ENCODE peak calls at places on chromosomes 16 and 17, in four cellular contexts. Z, D, A and W are unnamed samples. For H3F3A, the result is how much of the 10 kb centered on the place peaks cover.

GRCh38 chr17:44071198-44071520 is 624 bp downstream of the G6PC3 start:
- DNase-seq in Z (no peak), D (no peak), A (no peak), W (no peak)

GRCh38 chr16:71767060-71767900 is 41.4 kb downstream of the AP1G1 start:
- DNase-seq in Z (no peak), D (no peak), A (peak), W (no peak)

GRCh38 chr16:57773680-57774295 is 28.5 kb downstream of the KIFC3 start:
- DNase-seq in Z (no peak), D (no peak), A (no peak), W (no peak)

GRCh38 chr16:86519649-86520316 is 9.5 kb downstream of the FOXF1 start:
- DNase-seq in Z (peak), D (peak), A (peak), W (peak)

GRCh38 chr17:19937522-19937921 is 40.1 kb downstream of the AKAP10 start:
- DNase-seq in Z (no peak), D (no peak), A (no peak), W (peak)

GRCh38 chr17:82492647-82493516 is 26.6 kb upstream of the FOXK2 start:
- DNase-seq in Z (no peak), D (peak), A (peak), W (peak)

GRCh38 chr16:87918866-87919680 is 17.3 kb downstream of the CA5A start:
- DNase-seq in Z (no peak), D (no peak), A (peak), W (no peak)

GRCh38 chr17:6420173-6420641 is 14.7 kb downstream of the AIPL1 start:
- DNase-seq in Z (peak), D (no peak), A (peak), W (peak)

GRCh38 chr17:67025216-67025792 is 19.1 kb upstream of the CACNG1 start:
- DNase-seq in Z (no peak), D (peak), A (no peak), W (no peak)

GRCh38 chr17:48600244-48601098 is 4.3 kb downstream of the HOXB6 start:
- DNase-seq in Z (no peak), D (no peak), A (no peak), W (no peak)

GRCh38 chr16:11681526-11681925 is 13.3 kb downstream of the SNN start:
- DNase-seq in Z (no peak), D (no peak), A (no peak), W (no peak)

GRCh38 chr17:14068542-14069250 is 608 bp upstream of the COX10 start:
- DNase-seq in Z (no peak), D (no peak), A (peak), W (peak)
- H3K27ac ChIP-seq in Z (no peak), D (no peak), A (peak), W (peak)

DNA sequence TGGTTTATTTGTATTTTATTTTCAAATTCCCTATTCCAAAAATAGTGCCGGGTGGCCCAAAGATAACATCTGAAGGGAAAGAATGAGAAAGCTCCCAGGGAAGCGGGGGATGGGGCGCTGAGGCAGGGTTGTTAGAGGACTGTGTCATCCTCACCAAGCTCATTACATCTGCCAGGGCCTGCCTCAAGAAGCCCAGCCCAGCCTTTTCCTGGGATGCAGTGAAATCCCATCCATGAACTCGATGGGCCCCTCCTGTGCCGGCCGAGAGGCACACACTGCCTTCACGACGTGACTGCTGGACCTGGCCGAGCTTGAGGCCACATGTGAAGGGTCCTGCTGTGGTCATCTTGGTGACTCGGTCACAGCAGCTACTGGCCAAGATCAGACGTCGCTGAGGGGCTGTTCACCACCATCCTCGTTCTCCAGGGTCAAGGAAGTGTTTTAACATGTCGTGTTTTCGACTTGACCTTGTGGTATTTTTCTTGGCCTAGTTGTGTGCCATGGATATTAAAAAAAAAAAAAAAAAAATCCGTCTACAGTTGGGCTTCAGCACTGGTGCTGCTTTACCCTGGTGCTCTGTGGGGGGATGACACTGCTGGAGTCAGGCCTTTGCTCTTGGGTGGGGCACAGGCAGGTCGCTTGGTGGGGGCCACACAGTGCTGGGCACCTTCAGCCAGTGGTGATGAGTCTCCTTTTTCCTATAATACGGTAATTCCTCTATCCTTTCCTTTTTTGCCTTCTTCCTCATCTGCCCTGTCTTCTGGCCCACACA is 4.9 kb downstream of the TIMM22 start:
- DNase-seq in Z (no peak), D (no peak), A (peak), W (no peak)
- H3F3A ChIP-seq in Z (under half), D (under half), A (under half), W (under half)

GRCh38 chr17:38577244-38577643 is 28.5 kb downstream of the SRCIN1 start:
- DNase-seq in Z (no peak), D (no peak), A (no peak), W (no peak)
- TF ChIP-seq EZH2 in Z (no peak), D (no peak), A (no peak), W (no peak)

GRCh38 chr17:81290230-81290629 is 4.9 kb downstream of the SLC38A10 start:
- DNase-seq in Z (no peak), D (no peak), A (no peak), W (no peak)

GRCh38 chr17:81295031-81295677 is at the start of gene SLC38A10:
- DNase-seq in Z (peak), D (peak), A (peak), W (peak)

GRCh38 chr17:81294512-81295030 is 536 bp downstream of the SLC38A10 start:
- DNase-seq in Z (peak), D (peak), A (peak), W (no peak)

GRCh38 chr17:81291662-81292061 is 3.4 kb downstream of the SLC38A10 start:
- DNase-seq in Z (peak), D (peak), A (peak), W (peak)

GRCh38 chr17:81292450-81292849 is 2.7 kb downstream of the SLC38A10 start:
- DNase-seq in Z (no peak), D (no peak), A (no peak), W (no peak)
- H3K27ac ChIP-seq in Z (no peak), D (no peak), A (no peak), W (no peak)

GRCh38 chr17:50056961-50057330 is 1.0 kb downstream of the ITGA3 start:
- DNase-seq in Z (peak), D (no peak), A (peak), W (peak)

GRCh38 chr17:50057521-50057991 is 1.6 kb downstream of the ITGA3 start:
- DNase-seq in Z (no peak), D (peak), A (no peak), W (no peak)

GRCh38 chr17:50056217-50056960 is 479 bp downstream of the ITGA3 start:
- DNase-seq in Z (peak), D (peak), A (peak), W (peak)

GRCh38 chr17:50055055-50055425 is 870 bp upstream of the ITGA3 start:
- DNase-seq in Z (peak), D (peak), A (peak), W (peak)

GRCh38 chr17:50055426-50056216 is at the start of gene ITGA3:
- DNase-seq in Z (peak), D (peak), A (peak), W (peak)
- H3F3A ChIP-seq in Z (under half), D (half or more), A (half or more), W (under half)

GRCh38 chr16:4314532-4315184 is 1.2 kb upstream of the GLIS2 start:
- DNase-seq in Z (peak), D (no peak), A (peak), W (peak)
- TF ChIP-seq EZH2 in Z (no peak), D (no peak), A (no peak), W (no peak)

GRCh38 chr16:20410153-20410723 is 904 bp downstream of the ACSM5 start:
- DNase-seq in Z (no peak), D (no peak), A (no peak), W (no peak)
- H3K27ac ChIP-seq in Z (no peak), D (no peak), A (no peak), W (no peak)

GRCh38 chr17:16818340-16818739 is 128.3 kb downstream of the CCDC144A start:
- DNase-seq in Z (no peak), D (no peak), A (no peak), W (no peak)
- H3F3A ChIP-seq in Z (under half), D (under half), A (under half), W (under half)